ENCODE peak calls at places on chromosomes 2 and 18, in seven cellular contexts. Z is gastrocnemius medialis; F is D341Med; R is hypothalamus; C is stimulated activated CD8-positive, alpha-beta memory T cell treated with anti-CD3 and anti-CD28 coated beads, Interleukin-12 subunit alpha, Interleukin-12 subunit beta, amount 100 ng/mL, for 1 hour; X is Jurkat, Clone E6-1; D is AG04449. Q is an unnamed sample.

GRCh38 chr2:209321076-209321475 is 102.8 kb upstream of the MAP2 start:
- DNase-seq in Z (no peak), R (no peak), C (no peak), D (no peak), F (no peak), X (no peak), Q (no peak)

GRCh38 chr18:5451130-5451529 is 92.7 kb downstream of the EPB41L3 start:
- DNase-seq in C (no peak), F (no peak), D (no peak), Z (no peak), X (no peak), R (no peak), Q (no peak)

GRCh38 chr2:10410001-10410671 is 38.0 kb downstream of the ODC1 start:
- DNase-seq in Z (no peak), R (no peak), C (no peak), X (no peak), F (peak; percentile 71), D (no peak), Q (no peak)

GRCh38 chr2:128237081-128237534 is 81.6 kb downstream of the HS6ST1 start:
- DNase-seq in X (no peak), Z (no peak), C (no peak), R (no peak), F (no peak), D (peak; percentile 40), Q (no peak)

GRCh38 chr18:48208432-48208948 is 200.7 kb downstream of the ZBTB7C start:
- DNase-seq in R (no peak), C (no peak), Z (no peak), F (no peak), X (no peak), D (no peak), Q (no peak)

GRCh38 chr2:888906-889566 is 61.6 kb upstream of the SNTG2 start:
- DNase-seq in R (no peak), D (no peak), Z (no peak), C (no peak), X (no peak), F (no peak), Q (no peak)

GRCh38 chr2:179525340-179525739 is 260.7 kb upstream of the SESTD1 start:
- DNase-seq in R (no peak), C (no peak), Z (peak; percentile 26), D (no peak), X (no peak), F (no peak), Q (no peak)

GRCh38 chr2:48328159-48328816 is 201.7 kb upstream of the STON1 start:
- DNase-seq in Z (no peak), F (no peak), X (no peak), D (no peak), C (no peak), R (no peak), Q (no peak)

GRCh38 chr18:70074091-70074490 is 126.4 kb upstream of the CD226 start:
- DNase-seq in R (no peak), Z (no peak), D (no peak), C (no peak), F (no peak), X (no peak), Q (no peak)

GRCh38 chr2:164447660-164448059 is 173.6 kb downstream of the GRB14 start:
- DNase-seq in Z (no peak), F (no peak), X (no peak), C (no peak), D (no peak), R (no peak), Q (no peak)

GRCh38 chr2:27992787-27993747 is 102.5 kb downstream of the BABAM2 start:
- DNase-seq in F (no peak), Z (no peak), X (no peak), C (no peak), R (no peak), D (peak; percentile 12), Q (no peak)

GRCh38 chr2:75321558-75321957 is 122.2 kb upstream of the TACR1 start:
- DNase-seq in C (no peak), X (no peak), F (peak; percentile 22), R (no peak), Z (no peak), D (no peak), Q (no peak)

Q was measured in DND-41.